ENCODE peak calls at places on chromosomes 1 and 21, in four cellular contexts. X is cardiac fibroblast; Y is naive thymus-derived CD4-positive, alpha-beta T cell; O is thoracic aorta. L is an unnamed sample.

GRCh38 chr1:240138867-240139266 is 47.2 kb downstream of the FMN2 start:
- DNase-seq in X (no peak), Y (no peak), O (no peak), L (no peak)

GRCh38 chr1:30654188-30654587 is 69.2 kb downstream of the MATN1 start:
- DNase-seq in X (no peak), Y (no peak), O (no peak), L (no peak)

GRCh38 chr21:36602735-36603134 is 96.2 kb upstream of the SIM2 start:
- DNase-seq in X (no peak), Y (peak), O (no peak), L (no peak)

GRCh38 chr1:2587071-2587859 is 688 bp downstream of the PRXL2B start:
- DNase-seq in X (peak), Y (peak), O (no peak), L (peak)

GRCh38 chr1:108643492-108644333 is 17.2 kb downstream of the HENMT1 start:
- DNase-seq in X (peak), Y (peak), O (no peak), L (peak)

GRCh38 chr1:119631433-119632102 is 16.5 kb downstream of the ZNF697 start:
- DNase-seq in X (peak), Y (no peak), O (peak), L (peak)

GRCh38 chr1:44842415-44842762 is 664 bp downstream of the PTCH2 start:
- DNase-seq in X (no peak), Y (no peak), O (no peak), L (no peak)

GRCh38 chr1:90371106-90371813 is 345.8 kb downstream of the BARHL2 start:
- DNase-seq in X (no peak), Y (no peak), O (no peak), L (no peak)

GRCh38 chr1:245671349-245671748 is 516.6 kb downstream of the KIF26B start:
- DNase-seq in X (no peak), Y (no peak), O (no peak), L (no peak)

GRCh38 chr21:33290441-33290840 is 24.3 kb downstream of the IL10RB start:
- DNase-seq in X (no peak), Y (no peak), O (no peak), L (no peak)

GRCh38 chr1:162988869-162989268 is 80.3 kb upstream of the RGS4 start:
- DNase-seq in X (no peak), Y (no peak), O (no peak), L (no peak)

GRCh38 chr1:244187310-244187709 is 136.2 kb downstream of the ZBTB18 start:
- DNase-seq in X (no peak), Y (no peak), O (no peak), L (peak)

GRCh38 chr1:89390707-89391106 is 26.8 kb downstream of the GBP6 start:
- DNase-seq in X (no peak), Y (no peak), O (no peak), L (no peak)

GRCh38 chr1:243798726-243799125 is 51.3 kb downstream of the AKT3 start:
- DNase-seq in X (peak), Y (no peak), O (no peak), L (no peak)

GRCh38 chr1:110489973-110490542 is 28.9 kb downstream of the KCNA10 start:
- DNase-seq in X (no peak), Y (no peak), O (no peak), L (no peak)

L was measured in pons.